ENCODE peak calls at places on chromosomes 3 and 15, in seven cellular contexts. W is CD4-positive, alpha-beta memory T cell; O is IMR-90; F is Peyer's patch; B is heart right ventricle; J is mesendoderm; P is fibroblast of lung. D is an unnamed sample.

GRCh38 chr15:100053476-100054121 is 288.2 kb downstream of the ADAMTS17 start:
- DNase-seq in W (no peak), O (no peak), F (no peak), B (no peak), J (no peak), P (no peak), D (no peak)

GRCh38 chr3:191246628-191247027 is 47.6 kb downstream of the OSTN start:
- DNase-seq in W (no peak), O (peak; percentile 83), F (no peak), B (no peak), J (peak; percentile 77), P (peak; percentile 59), D (no peak)

GRCh38 chr3:121637922-121638321 is 22.8 kb downstream of the HCLS1 start:
- DNase-seq in W (no peak), O (no peak), F (no peak), B (no peak), J (no peak), P (no peak), D (no peak)

GRCh38 chr3:48797626-48798025 is 50.0 kb downstream of the PRKAR2A start:
- DNase-seq in W (no peak), O (no peak), F (no peak), B (no peak), J (no peak), P (no peak), D (no peak)

GRCh38 chr3:15542641-15543040 is 21.1 kb upstream of the COLQ start:
- DNase-seq in W (no peak), O (no peak), F (no peak), B (no peak), J (no peak), P (no peak), D (no peak)

GRCh38 chr3:195468841-195469240 is 26.0 kb upstream of the ACAP2 start:
- DNase-seq in W (no peak), O (no peak), F (no peak), B (no peak), J (no peak), P (no peak), D (no peak)

GRCh38 chr15:72961326-72961725 is 90.9 kb upstream of the NEO1 start:
- DNase-seq in W (no peak), O (no peak), F (no peak), B (no peak), J (no peak), P (no peak), D (no peak)

GRCh38 chr3:112519424-112520001 is 20.2 kb upstream of the BTLA start:
- DNase-seq in W (peak; percentile 55), O (peak; percentile 78), F (no peak), B (no peak), J (peak; percentile 80), P (peak; percentile 86), D (peak; percentile 81)

GRCh38 chr15:63371297-63371918 is 10.2 kb downstream of the CA12 start:
- DNase-seq in W (no peak), O (peak; percentile 81), F (no peak), B (no peak), J (no peak), P (peak; percentile 71), D (no peak)

GRCh38 chr3:110900583-110900982 is 171.0 kb upstream of the NECTIN3 start:
- DNase-seq in W (no peak), O (peak; percentile 63), F (no peak), B (no peak), J (no peak), P (peak; percentile 31), D (no peak)

GRCh38 chr15:77527164-77527778 is 105.4 kb downstream of the LINGO1 start:
- DNase-seq in W (no peak), O (peak; percentile 79), F (no peak), B (peak; percentile 54), J (peak; percentile 92), P (peak; percentile 87), D (no peak)

GRCh38 chr15:89352476-89352875 is 17.9 kb upstream of the POLG start:
- DNase-seq in W (no peak), O (no peak), F (no peak), B (no peak), J (no peak), P (no peak), D (no peak)

GRCh38 chr15:41377978-41378377 is 24.3 kb downstream of the NDUFAF1 start:
- DNase-seq in W (no peak), O (no peak), F (no peak), B (no peak), J (no peak), P (no peak), D (no peak)

GRCh38 chr3:130772124-130772523 is 25.5 kb upstream of the PIK3R4 start:
- DNase-seq in W (no peak), O (no peak), F (no peak), B (no peak), J (no peak), P (no peak), D (no peak)

GRCh38 chr15:71761649-71762048 is 48.7 kb upstream of the NR2E3 start:
- DNase-seq in W (no peak), O (peak; percentile 92), F (no peak), B (no peak), J (peak; percentile 17), P (peak; percentile 68), D (no peak)

GRCh38 chr15:45320581-45320980 is 57.8 kb downstream of the GATM start:
- DNase-seq in W (no peak), O (no peak), F (no peak), B (no peak), J (no peak), P (no peak), D (no peak)

GRCh38 chr3:188345223-188345622 is 191.3 kb downstream of the LPP start:
- DNase-seq in W (no peak), O (peak; percentile 57), F (no peak), B (no peak), J (no peak), P (peak; percentile 29), D (no peak)
- H3K4me1 ChIP-seq in W (no peaks in the 10 kb centered on the region), O (peaks cover 18% of the 10 kb centered on the region), F (no peaks in the 10 kb centered on the region), B (peaks cover 58% of the 10 kb centered on the region), J (no peaks in the 10 kb centered on the region), P (peaks cover 8% of the 10 kb centered on the region), D (peaks cover 11% of the 10 kb centered on the region)

GRCh38 chr3:146540978-146541377 is 3.4 kb downstream of the PLSCR1 start:
- DNase-seq in W (no peak), O (no peak), F (no peak), B (no peak), J (no peak), P (no peak), D (no peak)
- H3K27ac ChIP-seq in W (no peak overlapping the region), O (no peak overlapping the region), F (peak overlapping the region; percentile 5), B (no peak overlapping the region), J (no peak overlapping the region), P (no peak overlapping the region), D (no peak overlapping the region)

GRCh38 chr15:62187910-62188309 is 22.8 kb upstream of the C2CD4B start:
- DNase-seq in W (no peak), O (no peak), F (no peak), B (no peak), J (no peak), P (no peak), D (no peak)

GRCh38 chr15:62187425-62187824 is 22.3 kb upstream of the C2CD4B start:
- DNase-seq in W (no peak), O (no peak), F (no peak), B (no peak), J (no peak), P (no peak), D (no peak)

GRCh38 chr15:62190257-62190656 is 25.2 kb upstream of the C2CD4B start:
- DNase-seq in W (no peak), O (no peak), F (no peak), B (no peak), J (peak; percentile 6), P (no peak), D (no peak)

GRCh38 chr15:62186578-62186977 is 21.5 kb upstream of the C2CD4B start:
- DNase-seq in W (no peak), O (no peak), F (no peak), B (peak; percentile 8), J (no peak), P (no peak), D (no peak)

GRCh38 chr15:62188744-62189143 is 23.7 kb upstream of the C2CD4B start:
- DNase-seq in W (no peak), O (no peak), F (no peak), B (no peak), J (no peak), P (no peak), D (no peak)
- H3K4me1 ChIP-seq in W (no peaks in the 10 kb centered on the region), O (no peaks in the 10 kb centered on the region), F (no peaks in the 10 kb centered on the region), B (no peaks in the 10 kb centered on the region), J (no peaks in the 10 kb centered on the region), P (no peaks in the 10 kb centered on the region), D (no peaks in the 10 kb centered on the region)

DNA sequence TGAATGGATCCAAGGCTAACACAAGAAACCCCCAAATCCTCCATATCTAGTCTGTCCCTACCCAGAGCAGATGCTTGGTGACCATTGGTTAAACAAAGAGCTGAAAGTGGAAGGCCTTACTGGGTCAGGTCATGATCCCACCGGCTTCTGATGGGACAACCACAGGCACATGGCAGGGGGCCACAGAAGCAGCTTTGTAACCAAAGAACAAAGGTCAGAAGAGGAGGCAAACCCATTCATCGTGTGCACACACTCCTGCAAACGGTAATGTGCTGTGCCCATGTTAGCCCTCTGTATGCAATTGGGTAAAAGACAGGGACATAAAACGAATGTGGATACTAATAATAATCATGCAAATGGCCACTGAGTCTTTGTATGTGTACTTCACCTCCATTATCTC is 133.3 kb upstream of the SLC6A11 start:
- DNase-seq in W (no peak), O (no peak), F (no peak), B (no peak), J (no peak), P (no peak), D (no peak)
- H3K27ac ChIP-seq in W (no peak overlapping the region), O (no peak overlapping the region), F (no peak overlapping the region), B (no peak overlapping the region), J (no peak overlapping the region), P (no peak overlapping the region), D (no peak overlapping the region)

GRCh38 chr15:39859609-39860008 is 60.5 kb downstream of the GPR176 start:
- DNase-seq in W (no peak), O (no peak), F (no peak), B (no peak), J (no peak), P (no peak), D (no peak)
- H3K4me1 ChIP-seq in W (no peaks in the 10 kb centered on the region), O (peaks cover 15% of the 10 kb centered on the region), F (no peaks in the 10 kb centered on the region), B (no peaks in the 10 kb centered on the region), J (peaks cover 2% of the 10 kb centered on the region), P (peaks cover 5% of the 10 kb centered on the region), D (no peaks in the 10 kb centered on the region)

DNA sequence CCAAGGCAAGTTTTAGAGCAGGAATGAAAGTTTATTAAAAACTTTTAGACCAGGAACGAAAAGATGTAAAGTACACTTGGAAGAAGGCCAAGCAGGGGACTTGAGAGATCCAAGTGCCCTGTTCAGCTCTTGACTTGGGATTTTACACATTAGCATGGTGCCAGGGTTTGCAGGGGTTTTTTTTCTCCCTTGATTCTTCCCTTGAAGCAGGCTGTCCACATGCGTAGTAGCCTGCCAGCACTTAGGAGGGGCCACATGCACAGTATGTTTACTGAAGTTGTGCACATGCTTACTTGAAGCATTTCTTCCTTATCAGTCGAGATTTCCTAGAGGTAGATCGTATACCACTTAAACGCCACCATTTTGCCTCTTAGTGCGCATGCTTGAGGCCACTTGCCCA is 277.5 kb upstream of the AGTR1 start:
- DNase-seq in W (no peak), O (no peak), F (no peak), B (no peak), J (no peak), P (no peak), D (no peak)
- H3K27ac ChIP-seq in W (no peak overlapping the region), O (no peak overlapping the region), F (no peak overlapping the region), B (no peak overlapping the region), J (no peak overlapping the region), P (no peak overlapping the region), D (no peak overlapping the region)

GRCh38 chr3:71050133-71050520 is 533.4 kb downstream of the FOXP1 start:
- DNase-seq in W (no peak), O (peak; percentile 83), F (no peak), B (no peak), J (peak; percentile 40), P (peak; percentile 63), D (no peak)
- H3K4me1 ChIP-seq in W (peaks cover 100% of the 10 kb centered on the region), O (peaks cover 36% of the 10 kb centered on the region), F (peaks cover 6% of the 10 kb centered on the region), B (peaks cover 92% of the 10 kb centered on the region), J (peaks cover 16% of the 10 kb centered on the region), P (peaks cover 24% of the 10 kb centered on the region), D (peaks cover 18% of the 10 kb centered on the region)

D was measured in OCI-LY7.